ENCODE peak calls at places on chromosomes 16 and 17, in four cellular contexts. One of them, this sample, is unnamed.

GRCh38 chr17:77419547-77420475 is 279.0 kb downstream of the SEC14L1 start:
- DNase-seq in stimulated activated CD8-positive, alpha-beta memory T cell treated with anti-CD3 and anti-CD28 coated beads, Interleukin-4, amount 100 ng/mL, for 1 hour: no peak
- DNase-seq in effector memory CD4-positive, alpha-beta T cell: no peak
- DNase-seq in stimulated activated CD4-positive, alpha-beta T cell treated with anti-CD3 and anti-CD28 coated beads, Interleukin-4, amount 100 ng/mL, for 24 hours: no peak
- DNase-seq in this sample: no peak

GRCh38 chr16:30858829-30859423 is 35.0 kb downstream of the BCL7C start:
- DNase-seq in stimulated activated CD8-positive, alpha-beta memory T cell treated with anti-CD3 and anti-CD28 coated beads, Interleukin-4, amount 100 ng/mL, for 1 hour: no peak
- DNase-seq in effector memory CD4-positive, alpha-beta T cell: no peak
- DNase-seq in stimulated activated CD4-positive, alpha-beta T cell treated with anti-CD3 and anti-CD28 coated beads, Interleukin-4, amount 100 ng/mL, for 24 hours: no peak
- DNase-seq in this sample: no peak

GRCh38 chr17:83179378-83179777 is 100.0 kb downstream of the METRNL start:
- DNase-seq in stimulated activated CD4-positive, alpha-beta T cell treated with anti-CD3 and anti-CD28 coated beads, Interleukin-4, amount 100 ng/mL, for 24 hours: peak; percentile 0
- DNase-seq in stimulated activated CD8-positive, alpha-beta memory T cell treated with anti-CD3 and anti-CD28 coated beads, Interleukin-4, amount 100 ng/mL, for 1 hour: no peak
- DNase-seq in effector memory CD4-positive, alpha-beta T cell: no peak
- DNase-seq in this sample: peak; percentile 5

GRCh38 chr17:75619506-75620431 is 13.5 kb upstream of the SMIM5 start:
- DNase-seq in stimulated activated CD8-positive, alpha-beta memory T cell treated with anti-CD3 and anti-CD28 coated beads, Interleukin-4, amount 100 ng/mL, for 1 hour: no peak
- DNase-seq in stimulated activated CD4-positive, alpha-beta T cell treated with anti-CD3 and anti-CD28 coated beads, Interleukin-4, amount 100 ng/mL, for 24 hours: no peak
- DNase-seq in effector memory CD4-positive, alpha-beta T cell: no peak
- DNase-seq in this sample: no peak

GRCh38 chr16:14530046-14530445 is 100.0 kb downstream of the PARN start:
- DNase-seq in stimulated activated CD8-positive, alpha-beta memory T cell treated with anti-CD3 and anti-CD28 coated beads, Interleukin-4, amount 100 ng/mL, for 1 hour: no peak
- DNase-seq in stimulated activated CD4-positive, alpha-beta T cell treated with anti-CD3 and anti-CD28 coated beads, Interleukin-4, amount 100 ng/mL, for 24 hours: no peak
- DNase-seq in effector memory CD4-positive, alpha-beta T cell: no peak
- DNase-seq in this sample: no peak

GRCh38 chr17:16406742-16407674 is 8.4 kb upstream of the TRPV2 start:
- DNase-seq in stimulated activated CD8-positive, alpha-beta memory T cell treated with anti-CD3 and anti-CD28 coated beads, Interleukin-4, amount 100 ng/mL, for 1 hour: no peak
- DNase-seq in effector memory CD4-positive, alpha-beta T cell: no peak
- DNase-seq in stimulated activated CD4-positive, alpha-beta T cell treated with anti-CD3 and anti-CD28 coated beads, Interleukin-4, amount 100 ng/mL, for 24 hours: no peak
- DNase-seq in this sample: no peak

GRCh38 chr17:34665150-34665802 is 85.9 kb downstream of the TMEM132E start:
- DNase-seq in stimulated activated CD4-positive, alpha-beta T cell treated with anti-CD3 and anti-CD28 coated beads, Interleukin-4, amount 100 ng/mL, for 24 hours: no peak
- DNase-seq in stimulated activated CD8-positive, alpha-beta memory T cell treated with anti-CD3 and anti-CD28 coated beads, Interleukin-4, amount 100 ng/mL, for 1 hour: no peak
- DNase-seq in effector memory CD4-positive, alpha-beta T cell: no peak
- DNase-seq in this sample: no peak

GRCh38 chr17:38789185-38789584 is 10.2 kb downstream of the PIP4K2B start:
- DNase-seq in stimulated activated CD4-positive, alpha-beta T cell treated with anti-CD3 and anti-CD28 coated beads, Interleukin-4, amount 100 ng/mL, for 24 hours: no peak
- DNase-seq in stimulated activated CD8-positive, alpha-beta memory T cell treated with anti-CD3 and anti-CD28 coated beads, Interleukin-4, amount 100 ng/mL, for 1 hour: no peak
- DNase-seq in effector memory CD4-positive, alpha-beta T cell: no peak
- DNase-seq in this sample: no peak

GRCh38 chr17:12522743-12523181 is 142.9 kb upstream of the MYOCD start:
- DNase-seq in stimulated activated CD4-positive, alpha-beta T cell treated with anti-CD3 and anti-CD28 coated beads, Interleukin-4, amount 100 ng/mL, for 24 hours: no peak
- DNase-seq in stimulated activated CD8-positive, alpha-beta memory T cell treated with anti-CD3 and anti-CD28 coated beads, Interleukin-4, amount 100 ng/mL, for 1 hour: no peak
- DNase-seq in effector memory CD4-positive, alpha-beta T cell: no peak
- DNase-seq in this sample: no peak

This sample was measured in T-helper 2 cell.